ENCODE peak calls at places on chromosomes 1 and 21, in four cellular contexts. A, U, I and H are unnamed samples.

GRCh38 chr1:224427346-224427745 is 7.3 kb downstream of the WDR26 start:
- DNase-seq in I (no peak), A (peak; percentile 88), U (no peak), H (no peak)

GRCh38 chr1:229478852-229479251 is 29.3 kb downstream of the NUP133 start:
- DNase-seq in U (no peak), A (no peak), I (no peak), H (no peak)

GRCh38 chr1:21764615-21765423 is 18.1 kb downstream of the USP48 start:
- DNase-seq in U (peak; percentile 81), I (no peak), A (peak; percentile 83), H (peak; percentile 47)

GRCh38 chr1:211036701-211037494 is 97.0 kb downstream of the KCNH1 start:
- DNase-seq in U (no peak), I (no peak), A (peak; percentile 92), H (no peak)

GRCh38 chr1:110630770-110631663 is 24.9 kb upstream of the KCNA2 start:
- DNase-seq in I (peak; percentile 82), A (peak; percentile 46), U (peak; percentile 80), H (peak; percentile 67)

GRCh38 chr1:232473319-232473718 is 156.6 kb downstream of the SIPA1L2 start:
- DNase-seq in A (peak; percentile 66), I (no peak), U (no peak), H (no peak)

GRCh38 chr21:37582613-37583012 is 216.0 kb downstream of the DYRK1A start:
- DNase-seq in A (peak; percentile 77), U (no peak), I (peak; percentile 26), H (no peak)

GRCh38 chr1:24047101-24047459 is 64.9 kb downstream of the MYOM3 start:
- DNase-seq in U (no peak), I (no peak), A (peak; percentile 55), H (no peak)

GRCh38 chr1:228157381-228158126 is 7.8 kb downstream of the GJC2 start:
- DNase-seq in A (no peak), U (no peak), I (peak; percentile 69), H (no peak)

GRCh38 chr1:222785553-222785952 is 29.3 kb upstream of the DISP1 start:
- DNase-seq in I (no peak), A (no peak), U (no peak), H (no peak)

GRCh38 chr1:52368383-52369172 is 2.6 kb upstream of the CC2D1B start:
- DNase-seq in A (peak; percentile 32), U (peak; percentile 69), I (peak; percentile 68), H (peak; percentile 71)

GRCh38 chr1:244280221-244280620 is 171.5 kb downstream of the ADSS2 start:
- DNase-seq in I (no peak), A (no peak), U (no peak), H (no peak)

GRCh38 chr21:46297311-46298082 is 11.4 kb downstream of the YBEY start:
- DNase-seq in A (no peak), U (no peak), I (no peak), H (no peak)

GRCh38 chr1:239389703-239390102 is 3.3 kb downstream of the CHRM3 start:
- DNase-seq in U (no peak), I (no peak), A (no peak), H (peak; percentile 44)

GRCh38 chr1:180953791-180954721 is 41.4 kb downstream of the KIAA1614 start:
- DNase-seq in U (peak; percentile 66), I (peak; percentile 61), A (peak; percentile 12), H (peak; percentile 77)

GRCh38 chr1:67338642-67339041 is 31.0 kb downstream of the IL12RB2 start:
- DNase-seq in A (peak; percentile 15), I (no peak), U (no peak), H (no peak)

GRCh38 chr1:67336157-67336556 is 28.5 kb downstream of the IL12RB2 start:
- DNase-seq in U (no peak), A (no peak), I (no peak), H (no peak)

GRCh38 chr1:67342002-67342890 is 34.6 kb downstream of the IL12RB2 start:
- DNase-seq in A (no peak), U (no peak), I (no peak), H (no peak)

GRCh38 chr1:67336783-67337182 is 29.1 kb downstream of the IL12RB2 start:
- DNase-seq in I (peak; percentile 37), A (no peak), U (no peak), H (no peak)

GRCh38 chr1:67339623-67340343 is 32.1 kb downstream of the IL12RB2 start:
- DNase-seq in A (peak; percentile 77), U (no peak), I (no peak), H (no peak)
- TF ChIP-seq CTCF in A (no peak), U (no peak), I (no peak), H (no peak)

GRCh38 chr1:33464552-33464951 is 7.9 kb upstream of the ZSCAN20 start:
- DNase-seq in I (no peak), A (no peak), U (no peak), H (no peak)

GRCh38 chr1:33468972-33469371 is 3.5 kb upstream of the ZSCAN20 start:
- DNase-seq in U (no peak), A (no peak), I (no peak), H (no peak)

GRCh38 chr1:33468011-33468410 is 4.4 kb upstream of the ZSCAN20 start:
- DNase-seq in U (no peak), I (no peak), A (no peak), H (no peak)

GRCh38 chr1:33468559-33468958 is 3.9 kb upstream of the ZSCAN20 start:
- DNase-seq in A (peak; percentile 12), I (no peak), U (no peak), H (no peak)

DNA sequence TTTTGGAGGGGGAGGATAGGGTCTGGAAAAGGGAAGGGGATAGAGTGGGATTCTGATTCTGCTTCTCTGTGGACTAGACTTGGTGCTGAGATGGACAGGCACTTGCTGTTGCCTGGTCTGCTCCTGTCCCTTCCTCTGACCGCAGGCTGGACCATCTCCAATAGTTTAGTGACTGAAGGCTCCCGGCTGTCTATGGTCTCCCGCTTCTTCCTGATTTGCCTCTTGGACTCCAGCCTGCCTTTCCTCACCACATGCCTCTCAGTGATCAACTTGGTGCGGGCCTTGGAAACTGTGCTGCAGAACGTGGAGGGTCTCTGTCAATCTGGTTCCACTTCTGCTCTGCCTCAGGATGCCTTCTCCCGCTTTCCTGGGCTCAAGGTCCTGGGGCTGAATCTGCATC is 6.3 kb upstream of the ZSCAN20 start:
- DNase-seq in I (no peak), A (no peak), U (no peak), H (no peak)
- H3K4me1 ChIP-seq in I (no peaks in the 10 kb centered on the region), A (peaks cover 14% of the 10 kb centered on the region), U (peaks cover 30% of the 10 kb centered on the region), H (no peaks in the 10 kb centered on the region)

DNA sequence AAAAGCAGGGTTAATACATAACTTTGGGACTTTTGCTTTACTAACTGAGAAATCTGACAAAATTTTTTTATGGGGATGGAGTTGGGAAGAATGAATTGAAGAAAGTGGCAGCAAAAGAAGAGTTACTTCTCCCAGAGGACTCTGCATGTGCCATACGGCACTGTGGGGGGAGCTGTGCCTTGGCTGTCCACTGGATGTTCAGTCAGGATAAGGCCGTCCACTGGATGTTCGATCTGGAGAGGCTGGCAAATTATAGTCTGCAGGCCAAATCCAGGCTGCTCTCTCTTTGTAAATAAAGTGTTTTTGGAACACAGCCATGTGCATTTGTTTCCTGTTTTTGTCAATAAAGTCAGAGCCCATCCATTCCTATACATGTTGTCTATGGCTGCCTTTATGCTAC is 4.5 kb upstream of the MAP3K7CL start:
- DNase-seq in I (no peak), A (no peak), U (no peak), H (no peak)
- TF ChIP-seq CTCF in I (no peak), A (no peak), U (no peak), H (no peak)

GRCh38 chr1:39405358-39405757 is 86.1 kb upstream of the BMP8A start:
- DNase-seq in I (no peak), U (no peak), A (no peak), H (no peak)
- H3K4me1 ChIP-seq in I (peaks cover 24% of the 10 kb centered on the region), U (peaks cover 47% of the 10 kb centered on the region), A (peaks cover 18% of the 10 kb centered on the region), H (peaks cover 42% of the 10 kb centered on the region)

GRCh38 chr1:11685210-11685752 is 4.3 kb upstream of the MAD2L2 start:
- DNase-seq in U (no peak), I (no peak), A (no peak), H (no peak)
- TF ChIP-seq CTCF in U (no peak), I (no peak), A (no peak), H (no peak)

GRCh38 chr1:207868769-207869721 is 41.9 kb downstream of the CD34 start:
- DNase-seq in I (peak; percentile 64), U (peak; percentile 83), A (peak; percentile 62), H (peak; percentile 89)

GRCh38 chr1:207866471-207867135 is 44.3 kb downstream of the CD34 start:
- DNase-seq in U (no peak), I (peak; percentile 38), A (peak; percentile 58), H (no peak)

GRCh38 chr1:207867136-207868081 is 43.5 kb downstream of the CD34 start:
- DNase-seq in A (no peak), I (peak; percentile 45), U (peak; percentile 72), H (peak; percentile 56)

GRCh38 chr1:207869859-207870258 is 41.1 kb downstream of the CD34 start:
- DNase-seq in I (no peak), A (no peak), U (no peak), H (no peak)

DNA sequence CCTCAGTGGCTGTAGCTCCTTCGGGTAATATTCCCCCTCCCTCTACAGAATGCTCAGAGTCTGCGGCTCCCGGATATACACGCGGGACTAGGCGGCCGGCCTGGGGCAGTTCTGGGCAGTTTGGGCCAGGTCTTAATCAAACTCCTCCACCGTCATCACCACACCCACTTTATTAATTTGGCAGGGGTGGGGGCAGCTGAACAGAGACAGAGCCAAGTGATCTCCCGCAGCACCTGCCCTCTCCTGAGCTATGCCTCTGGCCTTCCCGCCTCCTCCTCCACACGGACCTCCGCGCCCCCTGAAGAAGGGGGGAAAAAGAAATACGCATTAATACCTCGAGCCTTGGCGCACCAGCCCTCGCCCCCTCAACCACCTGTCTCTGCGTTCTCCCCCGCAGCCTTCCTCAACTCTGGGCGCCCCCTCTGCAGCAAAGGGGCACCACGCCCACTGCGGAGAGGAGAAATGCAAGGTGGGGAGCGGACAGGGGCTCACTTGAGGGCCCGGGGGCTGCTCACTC is 42.6 kb downstream of the CD34 start:
- DNase-seq in U (peak; percentile 78), I (peak; percentile 37), A (no peak), H (peak; percentile 42)
- H3K4me1 ChIP-seq in U (peaks cover 91% of the 10 kb centered on the region), I (peaks cover 80% of the 10 kb centered on the region), A (peaks cover 12% of the 10 kb centered on the region), H (peaks cover 16% of the 10 kb centered on the region)

DNA sequence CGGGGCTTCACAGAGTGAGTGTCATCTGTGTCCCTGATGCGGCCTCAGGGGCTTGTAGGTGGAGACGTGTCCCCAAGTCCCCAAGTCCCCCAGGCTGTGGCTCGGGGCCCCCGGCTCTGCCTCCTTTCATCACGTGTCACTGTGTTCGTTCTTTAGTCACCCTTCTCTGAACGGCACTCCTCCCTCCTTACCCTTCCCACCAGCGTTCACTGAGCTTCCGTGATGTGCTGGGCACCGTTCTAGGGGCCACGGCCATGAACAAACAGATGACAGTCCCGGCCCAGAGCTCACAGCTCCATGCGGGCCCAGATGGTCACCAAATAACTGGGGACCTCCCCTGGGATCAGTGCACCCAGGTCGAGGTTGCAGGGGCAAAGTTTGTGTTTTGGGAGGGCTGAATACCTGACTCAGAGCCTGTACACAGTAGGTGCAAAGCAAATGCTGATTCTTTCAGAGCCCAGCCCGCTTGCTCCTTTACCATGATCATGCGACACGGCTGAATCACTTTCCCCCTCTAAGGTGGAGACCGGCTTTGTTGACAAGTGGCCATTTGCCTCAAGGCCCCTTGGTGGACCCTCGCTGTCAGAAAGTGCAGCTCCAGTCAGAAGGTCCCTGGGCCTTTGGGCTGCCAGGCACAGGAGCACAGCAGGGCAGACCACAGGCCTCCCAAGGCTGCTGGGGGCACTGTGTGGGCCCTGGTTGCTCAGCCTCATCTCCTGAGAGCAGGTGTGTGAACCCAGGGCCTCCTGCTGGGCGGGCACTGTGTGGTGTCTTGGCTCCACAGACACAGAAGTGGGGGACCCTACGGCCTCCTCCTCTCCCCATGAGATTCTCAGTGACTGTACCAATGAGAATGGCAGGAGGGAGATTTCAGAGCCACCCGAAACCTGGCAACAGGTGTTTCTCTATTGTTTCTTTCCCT is 592.5 kb downstream of the PTPRU start:
- DNase-seq in A (no peak), U (peak; percentile 18), I (no peak), H (no peak)
- TF ChIP-seq CTCF in A (no peak), U (no peak), I (no peak), H (no peak)